ENCODE peak calls at places on chromosomes 7 and 10, in nine cellular contexts. A, C, W, S, D, G, Y, T and N are unnamed samples.

GRCh38 chr10:90969947-90970673 is 49.2 kb upstream of the ANKRD1 start:
- DNase-seq in A (no peak), C (no peak), W (peak; percentile 79), S (peak; percentile 83), D (no peak), G (no peak), Y (peak; percentile 89), T (no peak), N (no peak)

GRCh38 chr7:77407906-77408305 is 8.2 kb downstream of the GSAP start:
- DNase-seq in A (no peak), C (no peak), W (no peak), S (no peak), D (no peak), G (no peak), Y (no peak), T (no peak), N (no peak)

GRCh38 chr10:78600740-78601139 is 468.0 kb upstream of the ZMIZ1 start:
- DNase-seq in A (no peak), C (no peak), W (peak; percentile 3), S (peak; percentile 55), D (no peak), G (no peak), Y (peak; percentile 7), T (no peak), N (no peak)

GRCh38 chr10:128316925-128317324 is 190.7 kb upstream of the MKI67 start:
- DNase-seq in A (no peak), C (no peak), W (no peak), S (no peak), D (no peak), G (no peak), Y (no peak), T (no peak), N (no peak)

GRCh38 chr10:118922226-118922625 is 107.3 kb upstream of the NANOS1 start:
- DNase-seq in A (no peak), C (no peak), W (no peak), S (peak; percentile 5), D (no peak), G (no peak), Y (peak; percentile 31), T (no peak), N (no peak)

GRCh38 chr7:151083071-151083823 is at the start of gene TMUB1:
- DNase-seq in A (peak; percentile 65), C (peak; percentile 71), W (no peak), S (peak; percentile 52), D (peak; percentile 72), G (peak; percentile 83), Y (peak; percentile 85), T (peak; percentile 79), N (peak; percentile 69)

GRCh38 chr10:132882481-132882951 is 59.9 kb downstream of the CFAP46 start:
- DNase-seq in A (no peak), C (peak; percentile 22), W (no peak), S (no peak), D (no peak), G (no peak), Y (no peak), T (no peak), N (no peak)

GRCh38 chr7:131525820-131526219 is 30.6 kb downstream of the PODXL start:
- DNase-seq in A (no peak), C (no peak), W (no peak), S (no peak), D (no peak), G (no peak), Y (no peak), T (no peak), N (no peak)

GRCh38 chr10:87931836-87932230 is 68.4 kb downstream of the PTEN start:
- DNase-seq in A (no peak), C (no peak), W (peak; percentile 56), S (peak; percentile 56), D (no peak), G (no peak), Y (peak; percentile 34), T (no peak), N (no peak)

GRCh38 chr10:62812672-62813439 is 3.3 kb downstream of the EGR2 start:
- DNase-seq in A (no peak), C (no peak), W (no peak), S (no peak), D (no peak), G (no peak), Y (no peak), T (no peak), N (no peak)

GRCh38 chr7:40437498-40437897 is 302.7 kb downstream of the SUGCT start:
- DNase-seq in A (no peak), C (no peak), W (peak; percentile 90), S (peak; percentile 99), D (no peak), G (no peak), Y (peak; percentile 94), T (no peak), N (no peak)

GRCh38 chr10:132103116-132103910 is 37.6 kb downstream of the JAKMIP3 start:
- DNase-seq in A (no peak), C (no peak), W (no peak), S (no peak), D (no peak), G (no peak), Y (no peak), T (no peak), N (no peak)

GRCh38 chr10:75475470-75476182 is 44.2 kb downstream of the LRMDA start:
- DNase-seq in A (no peak), C (no peak), W (no peak), S (peak; percentile 97), D (no peak), G (peak; percentile 21), Y (peak; percentile 40), T (no peak), N (no peak)

GRCh38 chr10:1380075-1380793 is 324.0 kb downstream of the WDR37 start:
- DNase-seq in A (peak; percentile 1), C (no peak), W (no peak), S (no peak), D (no peak), G (no peak), Y (no peak), T (no peak), N (no peak)

GRCh38 chr7:43475983-43476382 is 106.9 kb upstream of the STK17A start:
- DNase-seq in A (no peak), C (no peak), W (no peak), S (no peak), D (no peak), G (no peak), Y (no peak), T (no peak), N (no peak)

GRCh38 chr7:43480581-43480980 is 102.3 kb upstream of the STK17A start:
- DNase-seq in A (no peak), C (no peak), W (no peak), S (no peak), D (no peak), G (no peak), Y (peak; percentile 36), T (no peak), N (no peak)

GRCh38 chr7:43481905-43482678 is 100.8 kb upstream of the STK17A start:
- DNase-seq in A (no peak), C (no peak), W (peak; percentile 65), S (peak; percentile 86), D (no peak), G (no peak), Y (peak; percentile 60), T (no peak), N (no peak)

GRCh38 chr7:43479543-43479942 is 103.4 kb upstream of the STK17A start:
- DNase-seq in A (no peak), C (no peak), W (no peak), S (no peak), D (no peak), G (no peak), Y (no peak), T (no peak), N (no peak)

DNA sequence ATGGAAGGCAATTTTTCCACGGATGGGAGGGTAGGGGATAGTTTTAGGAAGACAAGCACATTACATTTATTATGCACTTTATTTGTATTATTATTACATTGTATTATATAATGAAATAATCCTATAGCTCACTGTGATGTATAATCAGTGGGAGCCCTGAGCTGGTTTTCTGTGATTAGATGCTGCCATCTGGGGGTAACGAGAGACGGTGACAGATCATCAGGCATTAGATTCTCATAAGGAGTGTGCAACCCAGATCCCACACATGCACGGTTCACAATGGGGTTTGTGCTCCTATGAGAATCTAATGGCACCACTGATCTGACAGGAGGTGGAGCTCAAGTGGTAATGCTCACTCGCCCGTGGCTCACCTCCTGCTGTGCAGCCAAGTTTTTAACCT is 103.9 kb upstream of the STK17A start:
- DNase-seq in A (no peak), C (no peak), W (no peak), S (no peak), D (no peak), G (no peak), Y (no peak), T (peak; percentile 15), N (no peak)
- TF ChIP-seq CTCF in A (no peak), C (no peak), W (no peak), S (no peak), D (no peak), G (peak; percentile 28), Y (no peak), T (peak; percentile 13), N (peak; percentile 18)

GRCh38 chr10:17257466-17258321 is 29.7 kb downstream of the VIM start:
- DNase-seq in A (peak; percentile 69), C (no peak), W (peak; percentile 72), S (peak; percentile 67), D (peak; percentile 45), G (peak; percentile 83), Y (peak; percentile 88), T (peak; percentile 28), N (peak; percentile 69)
- TF ChIP-seq CTCF in A (peak; percentile 86), C (peak; percentile 82), W (peak; percentile 95), S (peak; percentile 88), D (peak; percentile 84), G (peak; percentile 88), Y (peak; percentile 59), T (peak; percentile 48), N (peak; percentile 91)

GRCh38 chr10:9311702-9312499 is 1257.4 kb downstream of the GATA3 start:
- DNase-seq in A (no peak), C (no peak), W (no peak), S (no peak), D (no peak), G (peak; percentile 17), Y (peak; percentile 4), T (no peak), N (no peak)
- TF ChIP-seq CTCF in A (peak; percentile 14), C (no peak), W (peak; percentile 57), S (peak; percentile 10), D (no peak), G (peak; percentile 55), Y (peak; percentile 17), T (no peak), N (peak; percentile 55)

GRCh38 chr7:100400041-100400440 is 26.8 kb downstream of the PILRA start:
- DNase-seq in A (no peak), C (no peak), W (no peak), S (no peak), D (no peak), G (no peak), Y (no peak), T (no peak), N (no peak)

GRCh38 chr7:100400656-100401055 is 27.4 kb downstream of the PILRA start:
- DNase-seq in A (peak; percentile 56), C (no peak), W (no peak), S (no peak), D (no peak), G (peak; percentile 72), Y (peak; percentile 22), T (peak; percentile 63), N (peak; percentile 37)

GRCh38 chr7:100396421-100396982 is 23.2 kb downstream of the PILRA start:
- DNase-seq in A (no peak), C (no peak), W (no peak), S (no peak), D (no peak), G (no peak), Y (no peak), T (no peak), N (no peak)

GRCh38 chr7:100398239-100398638 is 25.0 kb downstream of the PILRA start:
- DNase-seq in A (peak; percentile 19), C (no peak), W (no peak), S (no peak), D (no peak), G (no peak), Y (no peak), T (no peak), N (no peak)

GRCh38 chr7:100397336-100398081 is 24.2 kb downstream of the PILRA start:
- DNase-seq in A (no peak), C (no peak), W (no peak), S (no peak), D (no peak), G (peak; percentile 41), Y (no peak), T (no peak), N (no peak)
- TF ChIP-seq CTCF in A (no peak), C (no peak), W (no peak), S (no peak), D (no peak), G (peak; percentile 39), Y (no peak), T (no peak), N (no peak)